ENCODE peak calls at places on chromosome 17, in ten cellular contexts. D is posterior cingulate gyrus; B is activated T-helper 1 cell treated with anti-CD3 and anti-CD28 coated beads, Interleukin-2, amount 50 U/mL, for 16 hours; K is thyroid gland; E is PC-3; M is activated naive CD8-positive, alpha-beta T cell treated with anti-CD3 and anti-CD28 coated beads for 36 hours; R is CMK; Y is AG04449; Z is COR-L47; I is nephron progenitor cell. Q is an unnamed sample.

GRCh38 chr17:50097455-50097854 is 2.3 kb downstream of the PDK2 start:
- DNase-seq in Z (no peak), K (no peak), Y (no peak), B (no peak), D (no peak), M (no peak), R (no peak), E (no peak), I (no peak), Q (no peak)

GRCh38 chr17:35879748-35880654 is at the start of gene CCL5:
- DNase-seq in E (peak), B (peak), I (no peak), M (peak), R (no peak), K (no peak), Z (no peak), D (no peak), Y (no peak), Q (no peak)

GRCh38 chr17:68355093-68355492 is 63.8 kb downstream of the ARSG start:
- DNase-seq in I (no peak), R (no peak), E (peak), M (no peak), D (no peak), Z (no peak), B (no peak), K (no peak), Y (no peak), Q (no peak)

GRCh38 chr17:38541281-38541680 is 64.5 kb downstream of the SRCIN1 start:
- DNase-seq in D (peak), B (no peak), M (no peak), Y (no peak), E (no peak), Z (no peak), K (no peak), I (no peak), R (no peak), Q (no peak)

GRCh38 chr17:56699186-56699895 is 105.8 kb downstream of the NOG start:
- DNase-seq in E (peak), I (peak), R (no peak), D (no peak), B (no peak), K (peak), Z (no peak), M (no peak), Y (peak), Q (peak)

GRCh38 chr17:8685396-8685795 is 54.9 kb upstream of the MYH10 start:
- DNase-seq in R (no peak), D (no peak), I (no peak), E (no peak), Z (no peak), B (no peak), K (no peak), Y (no peak), M (no peak), Q (no peak)

GRCh38 chr17:2952174-2952845 is 111.1 kb downstream of the OR1D5 start:
- DNase-seq in Y (no peak), K (no peak), E (peak), I (no peak), R (no peak), Z (no peak), B (no peak), D (no peak), M (no peak), Q (no peak)

GRCh38 chr17:59807892-59808509 is 84.7 kb downstream of the TUBD1 start:
- DNase-seq in Y (no peak), K (no peak), E (no peak), D (no peak), B (no peak), Z (no peak), I (no peak), M (no peak), R (no peak), Q (no peak)

GRCh38 chr17:31072186-31072585 is 22.6 kb upstream of the NF1 start:
- DNase-seq in I (no peak), Z (no peak), Y (peak), K (no peak), D (no peak), E (no peak), R (no peak), B (no peak), M (no peak), Q (no peak)

GRCh38 chr17:3167574-3167973 is 29.7 kb upstream of the OR1A2 start:
- DNase-seq in B (no peak), D (no peak), I (no peak), R (no peak), Y (no peak), Z (no peak), M (no peak), K (no peak), E (no peak), Q (no peak)

GRCh38 chr17:5526821-5527598 is 40.6 kb downstream of the MIS12 start:
- DNase-seq in K (peak), Y (peak), Z (no peak), D (no peak), B (peak), E (peak), M (peak), R (no peak), I (peak), Q (peak)

GRCh38 chr17:57774872-57775271 is 29.8 kb upstream of the CCDC182 start:
- DNase-seq in E (no peak), Z (no peak), D (no peak), Y (no peak), K (no peak), M (no peak), R (no peak), I (no peak), B (no peak), Q (no peak)

GRCh38 chr17:49582055-49582703 is 6.5 kb downstream of the NXPH3 start:
- DNase-seq in K (no peak), I (no peak), E (no peak), D (no peak), Y (no peak), B (no peak), R (no peak), Z (no peak), M (no peak), Q (no peak)

GRCh38 chr17:16464641-16465312 is 27.2 kb downstream of the LRRC75A start:
- DNase-seq in K (no peak), Z (no peak), D (no peak), B (no peak), I (no peak), E (no peak), M (no peak), R (no peak), Y (no peak), Q (no peak)

GRCh38 chr17:71283486-71283885 is 837.3 kb upstream of the SOX9 start:
- DNase-seq in K (no peak), R (no peak), M (no peak), D (no peak), I (no peak), B (no peak), Z (no peak), E (no peak), Y (no peak), Q (no peak)

GRCh38 chr17:69433093-69433492 is 18.6 kb downstream of the MAP2K6 start:
- DNase-seq in B (no peak), D (no peak), I (no peak), R (no peak), M (no peak), Y (no peak), Z (no peak), E (no peak), K (no peak), Q (no peak)

GRCh38 chr17:42119301-42119700 is 1.9 kb downstream of the KAT2A start:
- DNase-seq in K (no peak), E (no peak), R (no peak), M (no peak), Y (no peak), D (no peak), Z (no peak), B (no peak), I (no peak), Q (no peak)

GRCh38 chr17:75400326-75400939 is 5.0 kb downstream of the GRB2 start:
- DNase-seq in M (no peak), B (no peak), I (no peak), Y (no peak), K (no peak), D (no peak), R (no peak), Z (no peak), E (no peak), Q (no peak)

GRCh38 chr17:44315760-44316731 is 7.6 kb downstream of the RUNDC3A start:
- DNase-seq in R (no peak), D (no peak), Z (no peak), K (peak), Y (no peak), E (no peak), M (no peak), B (no peak), I (peak), Q (peak)

GRCh38 chr17:16517477-16517876 is 25.5 kb upstream of the LRRC75A start:
- DNase-seq in B (no peak), D (no peak), Z (no peak), Y (no peak), I (no peak), R (no peak), K (no peak), M (no peak), E (no peak), Q (no peak)

GRCh38 chr17:56640116-56640515 is 46.6 kb downstream of the NOG start:
- DNase-seq in D (no peak), Y (no peak), K (no peak), I (no peak), M (no peak), R (no peak), Z (no peak), B (no peak), E (no peak), Q (no peak)

GRCh38 chr17:75525806-75526554 is 483 bp downstream of the LLGL2 start:
- DNase-seq in B (no peak), K (peak), E (peak), D (no peak), R (no peak), M (no peak), Y (no peak), Z (peak), I (peak), Q (peak)

GRCh38 chr17:35726609-35727460 is 4.6 kb upstream of the RASL10B start:
- DNase-seq in D (peak), Z (no peak), Y (peak), B (no peak), M (no peak), K (peak), R (no peak), I (peak), E (peak), Q (no peak)

GRCh38 chr17:9472541-9472940 is 103.1 kb downstream of the STX8 start:
- DNase-seq in M (no peak), Y (no peak), R (no peak), E (no peak), B (no peak), D (no peak), Z (no peak), I (no peak), K (no peak), Q (no peak)

GRCh38 chr17:62966426-62967110 is 533 bp downstream of the TANC2 start:
- DNase-seq in I (peak), Z (no peak), R (no peak), K (peak), D (peak), M (peak), B (peak), Y (no peak), E (peak), Q (peak)

GRCh38 chr17:61616783-61617182 is 25.8 kb upstream of the NACA2 start:
- DNase-seq in Y (no peak), R (no peak), B (no peak), Z (no peak), D (no peak), E (no peak), M (no peak), K (no peak), I (no peak), Q (no peak)

GRCh38 chr17:61490540-61490975 is 38.3 kb downstream of the TBX4 start:
- DNase-seq in Y (peak), I (no peak), Z (no peak), M (no peak), E (peak), B (no peak), R (no peak), D (no peak), K (no peak), Q (no peak)

GRCh38 chr17:66386789-66387351 is 84.5 kb downstream of the PRKCA start:
- DNase-seq in M (no peak), R (no peak), Z (no peak), I (no peak), E (peak), D (no peak), B (no peak), Y (no peak), K (no peak), Q (no peak)

GRCh38 chr17:66695098-66695497 is 139.8 kb upstream of the CACNG5 start:
- DNase-seq in Z (no peak), M (no peak), B (no peak), D (no peak), I (no peak), R (no peak), E (no peak), Y (no peak), K (no peak), Q (peak)

GRCh38 chr17:78839762-78840529 is 668 bp downstream of the USP36 start:
- DNase-seq in R (no peak), M (peak), D (no peak), Z (no peak), I (no peak), E (peak), B (peak), K (peak), Y (no peak), Q (no peak)

GRCh38 chr17:75459246-75459589 is 2.8 kb downstream of the TMEM94 start:
- DNase-seq in R (no peak), Y (no peak), D (no peak), E (no peak), K (no peak), I (no peak), Z (no peak), B (no peak), M (no peak), Q (no peak)

GRCh38 chr17:10683853-10684252 is 13.5 kb downstream of the SCO1 start:
- DNase-seq in R (no peak), K (no peak), E (peak), D (no peak), Z (no peak), M (no peak), Y (no peak), B (no peak), I (no peak), Q (no peak)

GRCh38 chr17:28087743-28088142 is 45.3 kb downstream of the NLK start:
- DNase-seq in Z (no peak), M (no peak), Y (no peak), I (no peak), K (no peak), B (no peak), D (no peak), E (no peak), R (no peak), Q (no peak)

GRCh38 chr17:79838541-79839274 is 532 bp downstream of the CBX4 start:
- DNase-seq in R (no peak), Y (no peak), M (peak), E (peak), D (peak), I (peak), K (peak), B (no peak), Z (no peak), Q (peak)

GRCh38 chr17:59844884-59845594 is 47.7 kb downstream of the TUBD1 start:
- DNase-seq in I (no peak), B (no peak), M (no peak), R (no peak), K (no peak), E (peak), Y (no peak), D (no peak), Z (no peak), Q (no peak)

GRCh38 chr17:68706351-68706750 is 105.2 kb upstream of the FAM20A start:
- DNase-seq in M (no peak), D (no peak), Y (no peak), E (no peak), R (no peak), I (no peak), B (no peak), K (no peak), Z (no peak), Q (no peak)

GRCh38 chr17:65022751-65023421 is 33.7 kb downstream of the GNA13 start:
- DNase-seq in I (no peak), E (peak), K (no peak), D (no peak), B (no peak), M (no peak), R (no peak), Z (peak), Y (no peak), Q (no peak)

GRCh38 chr17:59366040-59366757 is 34.7 kb downstream of the YPEL2 start:
- DNase-seq in D (no peak), E (peak), Y (no peak), K (peak), R (no peak), M (no peak), B (no peak), I (peak), Z (no peak), Q (peak)